ENCODE peak calls at places on chromosomes 1 and 21, in five cellular contexts. One of them, this sample, is unnamed.

GRCh38 chr1:244969355-244970235 is 105.3 kb upstream of the HNRNPU start:
- DNase-seq in neural progenitor cell: peak; percentile 88
- DNase-seq in GM23338: peak; percentile 75
- DNase-seq in OCI-LY7: peak; percentile 64
- DNase-seq in GM23248: peak; percentile 95
- DNase-seq in this sample: peak; percentile 84

GRCh38 chr1:159790237-159790917 is 9.6 kb downstream of the DUSP23 start:
- DNase-seq in GM23248: peak; percentile 47
- DNase-seq in GM23338: peak; percentile 81
- DNase-seq in neural progenitor cell: peak; percentile 63
- DNase-seq in OCI-LY7: peak; percentile 21
- DNase-seq in this sample: peak; percentile 65

GRCh38 chr1:152035406-152036315 is 1.1 kb downstream of the S100A11 start:
- DNase-seq in GM23338: peak; percentile 37
- DNase-seq in OCI-LY7: no peak
- DNase-seq in GM23248: peak; percentile 70
- DNase-seq in neural progenitor cell: no peak
- DNase-seq in this sample: peak; percentile 60

GRCh38 chr1:172641492-172641891 is 17.4 kb upstream of the FASLG start:
- DNase-seq in OCI-LY7: no peak
- DNase-seq in GM23338: no peak
- DNase-seq in neural progenitor cell: no peak
- DNase-seq in GM23248: no peak
- DNase-seq in this sample: no peak

GRCh38 chr1:114648503-114648902 is 21.3 kb downstream of the DENND2C start:
- DNase-seq in GM23338: peak; percentile 26
- DNase-seq in OCI-LY7: no peak
- DNase-seq in GM23248: no peak
- DNase-seq in neural progenitor cell: no peak
- DNase-seq in this sample: no peak

GRCh38 chr1:156503672-156504055 is 3.1 kb upstream of the MEF2D start:
- DNase-seq in OCI-LY7: no peak
- DNase-seq in GM23248: peak; percentile 16
- DNase-seq in neural progenitor cell: no peak
- DNase-seq in GM23338: no peak
- DNase-seq in this sample: peak; percentile 45

GRCh38 chr1:228552596-228553176 is 65.5 kb downstream of the RNF187 start:
- DNase-seq in OCI-LY7: no peak
- DNase-seq in neural progenitor cell: no peak
- DNase-seq in GM23338: no peak
- DNase-seq in GM23248: no peak
- DNase-seq in this sample: no peak

GRCh38 chr1:219147571-219148019 is 26.1 kb upstream of the LYPLAL1 start:
- DNase-seq in GM23338: no peak
- DNase-seq in OCI-LY7: no peak
- DNase-seq in neural progenitor cell: no peak
- DNase-seq in GM23248: no peak
- DNase-seq in this sample: no peak

GRCh38 chr1:97759078-97759477 is 161.8 kb downstream of the DPYD start:
- DNase-seq in OCI-LY7: no peak
- DNase-seq in neural progenitor cell: no peak
- DNase-seq in GM23248: peak; percentile 32
- DNase-seq in GM23338: no peak
- DNase-seq in this sample: no peak

GRCh38 chr1:228145498-228146425 is 4.0 kb upstream of the GJC2 start:
- DNase-seq in OCI-LY7: no peak
- DNase-seq in GM23338: no peak
- DNase-seq in neural progenitor cell: no peak
- DNase-seq in GM23248: no peak
- DNase-seq in this sample: no peak

GRCh38 chr1:172287207-172287606 is 133.3 kb upstream of the C1orf105 start:
- DNase-seq in GM23248: peak; percentile 91
- DNase-seq in neural progenitor cell: no peak
- DNase-seq in GM23338: no peak
- DNase-seq in OCI-LY7: no peak
- DNase-seq in this sample: peak; percentile 38

GRCh38 chr1:39230261-39231190 is 26.0 kb downstream of the MACF1 start:
- DNase-seq in neural progenitor cell: peak; percentile 7
- DNase-seq in GM23338: peak; percentile 82
- DNase-seq in OCI-LY7: peak; percentile 29
- DNase-seq in GM23248: peak; percentile 26
- DNase-seq in this sample: no peak

GRCh38 chr1:202589190-202589680 is 121.0 kb downstream of the SYT2 start:
- DNase-seq in neural progenitor cell: no peak
- DNase-seq in OCI-LY7: peak; percentile 68
- DNase-seq in GM23248: peak; percentile 98
- DNase-seq in GM23338: peak; percentile 46
- DNase-seq in this sample: peak; percentile 91

GRCh38 chr1:192788184-192788583 is 20.7 kb upstream of the RGS2 start:
- DNase-seq in GM23248: peak; percentile 97
- DNase-seq in OCI-LY7: no peak
- DNase-seq in neural progenitor cell: peak; percentile 26
- DNase-seq in GM23338: peak; percentile 26
- DNase-seq in this sample: peak; percentile 64

GRCh38 chr1:198121058-198121829 is 35.6 kb upstream of the NEK7 start:
- DNase-seq in OCI-LY7: no peak
- DNase-seq in neural progenitor cell: no peak
- DNase-seq in GM23248: peak; percentile 88
- DNase-seq in GM23338: no peak
- DNase-seq in this sample: peak; percentile 67

GRCh38 chr1:64073705-64074104 is 129.7 kb upstream of the UBE2U start:
- DNase-seq in OCI-LY7: no peak
- DNase-seq in neural progenitor cell: peak; percentile 49
- DNase-seq in GM23338: no peak
- DNase-seq in GM23248: no peak
- DNase-seq in this sample: no peak

GRCh38 chr1:63411081-63411480 is 43.7 kb downstream of the ALG6 start:
- DNase-seq in OCI-LY7: no peak
- DNase-seq in GM23248: no peak
- DNase-seq in neural progenitor cell: no peak
- DNase-seq in GM23338: no peak
- DNase-seq in this sample: no peak

GRCh38 chr1:165253818-165254254 is 102.7 kb downstream of the LMX1A start:
- DNase-seq in GM23338: no peak
- DNase-seq in OCI-LY7: no peak
- DNase-seq in neural progenitor cell: peak; percentile 40
- DNase-seq in GM23248: no peak
- DNase-seq in this sample: no peak

GRCh38 chr1:150577557-150578277 is 1.7 kb downstream of the MCL1 start:
- DNase-seq in GM23338: peak; percentile 14
- DNase-seq in OCI-LY7: peak; percentile 50
- DNase-seq in GM23248: peak; percentile 69
- DNase-seq in neural progenitor cell: no peak
- DNase-seq in this sample: no peak

GRCh38 chr21:42081931-42082381 is 10.8 kb downstream of the UMODL1 start:
- DNase-seq in OCI-LY7: no peak
- DNase-seq in neural progenitor cell: no peak
- DNase-seq in GM23248: no peak
- DNase-seq in GM23338: no peak
- DNase-seq in this sample: no peak

GRCh38 chr1:247211339-247211738 is 39.5 kb upstream of the ZNF124 start:
- DNase-seq in GM23248: no peak
- DNase-seq in neural progenitor cell: peak; percentile 9
- DNase-seq in OCI-LY7: no peak
- DNase-seq in GM23338: peak; percentile 4
- DNase-seq in this sample: no peak

GRCh38 chr1:55275976-55276375 is 60.8 kb upstream of the USP24 start:
- DNase-seq in GM23338: no peak
- DNase-seq in neural progenitor cell: no peak
- DNase-seq in OCI-LY7: no peak
- DNase-seq in GM23248: peak; percentile 73
- DNase-seq in this sample: no peak

GRCh38 chr21:31781737-31782136 is 49.8 kb upstream of the SCAF4 start:
- DNase-seq in GM23248: peak; percentile 77
- DNase-seq in GM23338: no peak
- DNase-seq in OCI-LY7: no peak
- DNase-seq in neural progenitor cell: no peak
- DNase-seq in this sample: peak; percentile 20

DNA sequence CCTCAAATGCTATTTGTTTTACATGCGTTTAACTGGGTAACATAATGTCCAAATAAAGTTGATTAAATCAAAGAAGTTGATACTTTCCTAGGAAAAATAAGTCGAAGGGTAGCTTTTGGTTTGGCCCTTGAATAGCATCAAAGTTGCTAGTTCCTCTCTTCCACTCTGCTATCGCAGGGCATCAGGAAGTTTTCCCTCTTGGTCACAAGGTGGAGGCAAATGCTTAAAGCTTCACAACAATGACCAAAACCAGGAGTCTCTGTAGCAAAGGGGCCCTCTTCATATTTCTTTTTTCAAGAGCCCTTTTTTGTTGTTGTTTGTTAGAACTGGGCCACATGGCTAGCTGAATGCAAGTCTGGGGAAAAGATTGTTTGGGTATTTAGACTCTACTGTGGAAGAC is 668.4 kb downstream of the KCNT2 start:
- DNase-seq in OCI-LY7: no peak
- DNase-seq in GM23248: peak; percentile 2
- DNase-seq in neural progenitor cell: peak; percentile 69
- DNase-seq in GM23338: peak; percentile 83
- DNase-seq in this sample: peak; percentile 42
- TF ChIP-seq EZH2phosphoT487 in OCI-LY7: no peak
- TF ChIP-seq EZH2phosphoT487 in GM23248: no peak
- TF ChIP-seq EZH2phosphoT487 in neural progenitor cell: no peak
- TF ChIP-seq EZH2phosphoT487 in GM23338: no peak
- TF ChIP-seq EZH2phosphoT487 in this sample: no peak

GRCh38 chr1:104646233-104646632 is 896.5 kb downstream of the AMY1C start:
- DNase-seq in OCI-LY7: no peak
- DNase-seq in GM23248: no peak
- DNase-seq in GM23338: no peak
- DNase-seq in neural progenitor cell: no peak
- DNase-seq in this sample: peak; percentile 70

DNA sequence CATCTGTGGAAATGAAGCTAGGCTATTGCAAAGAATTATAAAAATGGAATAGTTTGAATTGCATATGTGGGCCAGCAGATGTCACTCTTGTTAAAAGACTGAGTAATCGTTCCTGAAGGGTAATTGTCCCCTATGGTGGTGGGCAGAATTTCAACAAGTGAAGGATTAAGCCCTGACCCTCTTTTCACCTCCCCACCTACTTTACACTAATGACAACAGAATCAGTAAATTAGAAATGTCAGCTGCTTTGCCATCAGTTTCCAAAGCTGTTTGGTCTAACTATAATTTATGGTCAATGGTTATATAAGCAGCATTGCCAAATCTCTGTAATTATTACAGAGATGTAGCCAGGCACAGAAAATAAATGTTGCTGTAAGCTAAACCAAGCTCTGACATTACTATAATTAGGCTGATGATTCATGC is 898.6 kb downstream of the AMY1C start:
- DNase-seq in OCI-LY7: peak; percentile 53
- DNase-seq in GM23248: peak; percentile 12
- DNase-seq in GM23338: peak; percentile 72
- DNase-seq in neural progenitor cell: peak; percentile 59
- DNase-seq in this sample: peak; percentile 44
- TF ChIP-seq EZH2phosphoT487 in OCI-LY7: no peak
- TF ChIP-seq EZH2phosphoT487 in GM23248: no peak
- TF ChIP-seq EZH2phosphoT487 in GM23338: no peak
- TF ChIP-seq EZH2phosphoT487 in neural progenitor cell: no peak
- TF ChIP-seq EZH2phosphoT487 in this sample: no peak

GRCh38 chr1:36653850-36654249 is 171.1 kb upstream of the CSF3R start:
- DNase-seq in GM23248: peak; percentile 65
- DNase-seq in neural progenitor cell: no peak
- DNase-seq in GM23338: no peak
- DNase-seq in OCI-LY7: no peak
- DNase-seq in this sample: peak; percentile 5
- TF ChIP-seq EZH2phosphoT487 in GM23248: no peak
- TF ChIP-seq EZH2phosphoT487 in neural progenitor cell: no peak
- TF ChIP-seq EZH2phosphoT487 in GM23338: no peak
- TF ChIP-seq EZH2phosphoT487 in OCI-LY7: no peak
- TF ChIP-seq EZH2phosphoT487 in this sample: no peak

DNA sequence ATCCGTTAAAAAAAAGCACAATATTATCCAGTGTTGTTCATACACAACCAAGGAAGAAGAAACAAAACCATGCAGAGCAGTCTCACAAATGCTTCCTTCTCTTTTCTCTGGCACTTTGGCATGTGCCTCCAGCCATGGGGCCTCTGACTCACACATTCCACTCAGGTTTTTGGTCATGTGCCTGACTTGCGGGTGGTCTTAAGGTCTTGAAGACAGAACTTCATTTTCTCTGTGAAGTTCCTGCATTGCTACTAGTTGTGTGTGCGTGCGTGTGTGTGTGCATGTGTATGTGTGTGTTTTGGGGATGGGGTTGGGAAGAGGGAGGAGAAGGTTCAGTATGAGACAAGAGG is 276.3 kb downstream of the RPS6KC1 start:
- DNase-seq in OCI-LY7: no peak
- DNase-seq in neural progenitor cell: no peak
- DNase-seq in GM23248: peak; percentile 66
- DNase-seq in GM23338: no peak
- DNase-seq in this sample: peak; percentile 25
- TF ChIP-seq EZH2phosphoT487 in OCI-LY7: no peak
- TF ChIP-seq EZH2phosphoT487 in neural progenitor cell: no peak
- TF ChIP-seq EZH2phosphoT487 in GM23248: no peak
- TF ChIP-seq EZH2phosphoT487 in GM23338: no peak
- TF ChIP-seq EZH2phosphoT487 in this sample: no peak

GRCh38 chr21:44581158-44581557 is 754 bp upstream of the KRTAP10-5 start:
- DNase-seq in OCI-LY7: no peak
- DNase-seq in neural progenitor cell: no peak
- DNase-seq in GM23338: no peak
- DNase-seq in GM23248: no peak
- DNase-seq in this sample: no peak

GRCh38 chr21:44582055-44582454 is 1.7 kb upstream of the KRTAP10-5 start:
- DNase-seq in OCI-LY7: no peak
- DNase-seq in GM23248: no peak
- DNase-seq in GM23338: no peak
- DNase-seq in neural progenitor cell: no peak
- DNase-seq in this sample: no peak

GRCh38 chr21:44579833-44580144 is 615 bp downstream of the KRTAP10-5 start:
- DNase-seq in GM23248: no peak
- DNase-seq in GM23338: no peak
- DNase-seq in neural progenitor cell: no peak
- DNase-seq in OCI-LY7: no peak
- DNase-seq in this sample: no peak

GRCh38 chr21:44578371-44579055 is 1.9 kb downstream of the KRTAP10-5 start:
- DNase-seq in OCI-LY7: no peak
- DNase-seq in GM23248: no peak
- DNase-seq in GM23338: no peak
- DNase-seq in neural progenitor cell: no peak
- DNase-seq in this sample: no peak

GRCh38 chr21:44579056-44579832 is 1.2 kb downstream of the KRTAP10-5 start:
- DNase-seq in GM23248: no peak
- DNase-seq in GM23338: no peak
- DNase-seq in OCI-LY7: no peak
- DNase-seq in neural progenitor cell: no peak
- DNase-seq in this sample: no peak
- TF ChIP-seq EZH2phosphoT487 in GM23248: no peak
- TF ChIP-seq EZH2phosphoT487 in GM23338: no peak
- TF ChIP-seq EZH2phosphoT487 in OCI-LY7: no peak
- TF ChIP-seq EZH2phosphoT487 in neural progenitor cell: no peak
- TF ChIP-seq EZH2phosphoT487 in this sample: no peak